ENCODE peak calls at places on chromosomes 5 and 9, in four cellular contexts. B is HCT116, T is HFF-Myc, E is H9. U is an unnamed sample.
A peak's percentile ranks its signal among the peaks of the same experiment; 100 is the strongest.

GRCh38 chr5:82386576-82386975 is 108.4 kb upstream of the RPS23 start:
- DNase-seq in B (no peak), T (no peak), E (no peak), U (no peak)

GRCh38 chr5:15510092-15510491 is 10.1 kb downstream of the FBXL7 start:
- DNase-seq in B (no peak), T (no peak), E (no peak), U (no peak)

GRCh38 chr5:77960863-77961396 is 184.8 kb upstream of the TBCA start:
- DNase-seq in B (no peak), T (no peak), E (no peak), U (no peak)

GRCh38 chr5:4651811-4652565 is 488.1 kb upstream of the ADAMTS16 start:
- DNase-seq in B (no peak), T (no peak), E (no peak), U (no peak)

GRCh38 chr9:98168952-98169488 is 23.4 kb downstream of the CORO2A start:
- DNase-seq in B (no peak), T (peak; percentile 15), E (peak; percentile 80), U (peak; percentile 87)

GRCh38 chr9:89845862-89846261 is 241.1 kb downstream of the GADD45G start:
- DNase-seq in B (no peak), T (no peak), E (peak; percentile 20), U (no peak)

GRCh38 chr5:56737918-56738606 is 77.3 kb upstream of the MAP3K1 start:
- DNase-seq in B (no peak), T (no peak), E (no peak), U (no peak)

GRCh38 chr5:141477169-141477568 is 1.4 kb downstream of the PCDHGC3 start:
- DNase-seq in B (no peak), T (no peak), E (no peak), U (no peak)

GRCh38 chr9:17789316-17789715 is 210.4 kb downstream of the SH3GL2 start:
- DNase-seq in B (no peak), T (no peak), E (no peak), U (no peak)

GRCh38 chr5:88045931-88046461 is 222.6 kb downstream of the TMEM161B start:
- DNase-seq in B (no peak), T (no peak), E (no peak), U (no peak)

GRCh38 chr5:119166026-119166425 is 95.1 kb downstream of the DMXL1 start:
- DNase-seq in B (no peak), T (peak; percentile 5), E (no peak), U (no peak)

GRCh38 chr5:134523543-134524136 is 1.8 kb upstream of the JADE2 start:
- DNase-seq in B (no peak), T (no peak), E (no peak), U (no peak)

GRCh38 chr5:135203593-135204036 is 169.6 kb upstream of the PITX1 start:
- DNase-seq in B (no peak), T (no peak), E (no peak), U (no peak)

GRCh38 chr9:35734096-35734495 is 1.6 kb downstream of the CREB3 start:
- DNase-seq in B (no peak), T (no peak), E (no peak), U (no peak)

GRCh38 chr5:98510111-98510510 is 263.4 kb upstream of the RGMB start:
- DNase-seq in B (no peak), T (no peak), E (no peak), U (no peak)

GRCh38 chr5:55699041-55699688 is 13.0 kb downstream of the SLC38A9 start:
- DNase-seq in B (no peak), T (no peak), E (no peak), U (no peak)

GRCh38 chr5:55692509-55692908 is 19.6 kb downstream of the SLC38A9 start:
- DNase-seq in B (no peak), T (no peak), E (no peak), U (no peak)

GRCh38 chr5:55691265-55692105 is 20.6 kb downstream of the SLC38A9 start:
- DNase-seq in B (peak; percentile 33), T (no peak), E (no peak), U (no peak)

GRCh38 chr5:55692106-55692417 is 20.1 kb downstream of the SLC38A9 start:
- DNase-seq in B (no peak), T (no peak), E (no peak), U (no peak)

GRCh38 chr5:55694152-55694830 is 17.8 kb downstream of the SLC38A9 start:
- DNase-seq in B (peak; percentile 48), T (no peak), E (no peak), U (no peak)
- TF ChIP-seq CTCF in B (peak; percentile 46), T (peak; percentile 41), E (peak; percentile 74), U (no peak)

GRCh38 chr5:66209350-66209749 is 65.2 kb downstream of the SREK1 start:
- DNase-seq in B (peak; percentile 75), T (no peak), E (peak; percentile 64), U (no peak)
- TF ChIP-seq CTCF in B (peak; percentile 54), T (no peak), E (peak; percentile 32), U (no peak)

GRCh38 chr5:96729156-96729555 is 67.0 kb downstream of the CAST start:
- DNase-seq in B (no peak), T (no peak), E (no peak), U (no peak)
- TF ChIP-seq CTCF in B (peak; percentile 17), T (no peak), E (peak; percentile 40), U (no peak)

DNA sequence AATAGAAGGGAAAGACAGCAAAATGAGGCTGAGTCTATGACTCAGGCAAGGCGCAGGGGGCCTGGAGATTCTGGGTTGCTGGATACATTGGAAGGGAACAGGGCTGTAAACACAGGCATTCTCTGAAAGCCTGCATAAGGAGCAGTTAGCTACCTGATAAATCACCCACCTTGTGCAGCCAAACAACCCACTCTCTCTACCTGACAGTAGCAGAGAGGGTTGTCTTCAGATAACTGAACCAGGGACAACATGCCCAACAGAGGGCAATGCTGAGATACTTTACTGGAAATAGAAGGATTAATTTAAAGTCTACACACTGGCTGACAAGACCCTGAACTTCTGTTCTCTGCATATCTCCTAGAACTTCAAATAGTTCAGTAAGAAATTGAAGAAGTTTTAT is 161.6 kb downstream of the KCTD16 start:
- DNase-seq in B (no peak), T (no peak), E (peak; percentile 36), U (no peak)
- TF ChIP-seq CTCF in B (peak; percentile 33), T (no peak), E (peak; percentile 65), U (no peak)

DNA sequence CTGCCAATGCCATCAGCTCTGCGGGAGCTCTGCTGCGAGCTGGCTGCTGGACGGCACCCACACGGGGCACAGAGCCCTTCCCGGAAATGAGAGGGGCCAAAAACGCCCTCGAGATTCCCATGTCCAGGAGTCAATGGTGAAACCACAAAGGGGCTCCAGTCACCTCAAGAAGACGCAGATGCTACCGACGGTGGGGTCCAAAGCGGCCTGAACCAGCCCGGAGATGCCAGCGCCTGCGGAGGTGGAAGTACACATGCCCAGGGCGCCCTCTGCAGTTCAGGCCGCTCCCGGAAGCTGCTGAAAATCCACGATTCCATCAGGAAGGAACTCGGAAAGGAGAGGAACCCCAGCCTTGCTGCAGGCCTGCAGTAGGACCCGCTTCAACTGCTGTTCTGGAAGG is 82.4 kb upstream of the SELENOP start:
- DNase-seq in B (no peak), T (no peak), E (peak; percentile 85), U (peak; percentile 47)
- TF ChIP-seq CTCF in B (peak; percentile 40), T (peak; percentile 37), E (peak; percentile 71), U (no peak)

GRCh38 chr5:21685016-21685415 is 1168.1 kb downstream of the CDH12 start:
- DNase-seq in B (no peak), T (no peak), E (no peak), U (no peak)
- TF ChIP-seq CTCF in B (no peak), T (no peak), E (no peak), U (no peak)

GRCh38 chr5:176596689-176597416 is 13.1 kb downstream of the GPRIN1 start:
- DNase-seq in B (no peak), T (no peak), E (peak; percentile 76), U (peak; percentile 50)
- TF ChIP-seq CTCF in B (no peak), T (no peak), E (peak; percentile 35), U (no peak)

GRCh38 chr9:96008502-96009222 is 133.2 kb downstream of the ERCC6L2 start:
- DNase-seq in B (no peak), T (no peak), E (no peak), U (no peak)

GRCh38 chr9:96004384-96004783 is 128.9 kb downstream of the ERCC6L2 start:
- DNase-seq in B (no peak), T (no peak), E (no peak), U (no peak)

GRCh38 chr9:96006296-96006890 is 130.9 kb downstream of the ERCC6L2 start:
- DNase-seq in B (no peak), T (no peak), E (no peak), U (no peak)

GRCh38 chr9:96009223-96009602 is 133.7 kb downstream of the ERCC6L2 start:
- DNase-seq in B (no peak), T (no peak), E (no peak), U (no peak)

DNA sequence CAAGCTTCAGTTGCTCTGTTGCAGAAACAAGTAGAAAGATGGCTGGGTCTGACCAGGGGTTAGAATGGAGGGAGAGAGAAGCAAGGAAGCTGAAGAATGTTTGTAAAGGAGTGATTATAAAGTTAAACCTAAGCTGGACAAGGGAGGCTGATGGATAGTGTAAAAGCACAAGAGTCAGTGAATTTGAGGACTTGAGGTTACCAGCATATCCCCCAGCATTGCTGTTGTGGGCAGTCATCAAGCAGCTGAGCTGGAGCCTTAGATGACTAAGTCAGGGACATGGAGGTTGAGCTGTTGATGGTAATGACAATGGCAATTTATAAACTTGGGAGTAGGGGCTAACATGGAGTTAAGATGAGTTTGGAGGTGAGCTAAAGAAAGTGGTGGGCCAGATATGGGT is 131.5 kb downstream of the ERCC6L2 start:
- DNase-seq in B (no peak), T (no peak), E (no peak), U (no peak)
- TF ChIP-seq CTCF in B (no peak), T (no peak), E (no peak), U (no peak)

U was measured in glutamatergic neuron.